ENCODE peak calls at places on chromosomes 3 and 15, in nine cellular contexts. One of them, this sample, is unnamed.

GRCh38 chr15:27706300-27706699 is 392.8 kb downstream of the OCA2 start:
- DNase-seq in SK-N-SH: no peak
- DNase-seq in fibroblast of lung: no peak
- DNase-seq in neuronal stem cell: no peak
- DNase-seq in CD4-positive, CD25-positive, alpha-beta regulatory T cell: no peak
- DNase-seq in thyroid gland: no peak
- DNase-seq in lung: no peak
- DNase-seq in brain microvascular endothelial cell: no peak
- DNase-seq in astrocyte: no peak
- DNase-seq in this sample: no peak

GRCh38 chr3:4898454-4899313 is 80.6 kb upstream of the BHLHE40 start:
- DNase-seq in SK-N-SH: no peak
- DNase-seq in fibroblast of lung: peak; percentile 62
- DNase-seq in neuronal stem cell: no peak
- DNase-seq in CD4-positive, CD25-positive, alpha-beta regulatory T cell: no peak
- DNase-seq in thyroid gland: no peak
- DNase-seq in lung: no peak
- DNase-seq in brain microvascular endothelial cell: peak; percentile 70
- DNase-seq in astrocyte: peak; percentile 46
- DNase-seq in this sample: no peak

GRCh38 chr3:115922681-115923347 is 299.5 kb downstream of the GAP43 start:
- DNase-seq in SK-N-SH: no peak
- DNase-seq in fibroblast of lung: peak; percentile 66
- DNase-seq in neuronal stem cell: no peak
- DNase-seq in CD4-positive, CD25-positive, alpha-beta regulatory T cell: no peak
- DNase-seq in thyroid gland: no peak
- DNase-seq in lung: no peak
- DNase-seq in brain microvascular endothelial cell: peak; percentile 69
- DNase-seq in astrocyte: peak; percentile 54
- DNase-seq in this sample: peak; percentile 81

GRCh38 chr3:190631295-190631694 is 117.4 kb downstream of the IL1RAP start:
- DNase-seq in SK-N-SH: no peak
- DNase-seq in fibroblast of lung: no peak
- DNase-seq in neuronal stem cell: no peak
- DNase-seq in CD4-positive, CD25-positive, alpha-beta regulatory T cell: no peak
- DNase-seq in thyroid gland: no peak
- DNase-seq in lung: no peak
- DNase-seq in brain microvascular endothelial cell: no peak
- DNase-seq in astrocyte: no peak
- DNase-seq in this sample: no peak

GRCh38 chr3:52218953-52219650 is 6.3 kb downstream of the TLR9 start:
- DNase-seq in SK-N-SH: no peak
- DNase-seq in fibroblast of lung: no peak
- DNase-seq in neuronal stem cell: no peak
- DNase-seq in CD4-positive, CD25-positive, alpha-beta regulatory T cell: no peak
- DNase-seq in thyroid gland: peak; percentile 86
- DNase-seq in lung: no peak
- DNase-seq in brain microvascular endothelial cell: no peak
- DNase-seq in astrocyte: no peak
- DNase-seq in this sample: no peak

GRCh38 chr3:128492353-128493220 is at the start of gene GATA2:
- DNase-seq in SK-N-SH: no peak
- DNase-seq in fibroblast of lung: peak; percentile 45
- DNase-seq in neuronal stem cell: no peak
- DNase-seq in CD4-positive, CD25-positive, alpha-beta regulatory T cell: no peak
- DNase-seq in thyroid gland: no peak
- DNase-seq in lung: no peak
- DNase-seq in brain microvascular endothelial cell: no peak
- DNase-seq in astrocyte: no peak
- DNase-seq in this sample: peak; percentile 68

GRCh38 chr3:142973217-142974009 is 9.9 kb upstream of the PAQR9 start:
- DNase-seq in SK-N-SH: no peak
- DNase-seq in fibroblast of lung: no peak
- DNase-seq in neuronal stem cell: no peak
- DNase-seq in CD4-positive, CD25-positive, alpha-beta regulatory T cell: no peak
- DNase-seq in thyroid gland: no peak
- DNase-seq in lung: no peak
- DNase-seq in brain microvascular endothelial cell: no peak
- DNase-seq in astrocyte: no peak
- DNase-seq in this sample: no peak

GRCh38 chr3:139236336-139236735 is 107.5 kb upstream of the MRPS22 start:
- DNase-seq in SK-N-SH: no peak
- DNase-seq in fibroblast of lung: no peak
- DNase-seq in neuronal stem cell: no peak
- DNase-seq in CD4-positive, CD25-positive, alpha-beta regulatory T cell: no peak
- DNase-seq in thyroid gland: no peak
- DNase-seq in lung: no peak
- DNase-seq in brain microvascular endothelial cell: no peak
- DNase-seq in astrocyte: no peak
- DNase-seq in this sample: no peak

GRCh38 chr3:42066516-42067181 is 24.5 kb upstream of the TRAK1 start:
- DNase-seq in SK-N-SH: peak; percentile 46
- DNase-seq in fibroblast of lung: peak; percentile 86
- DNase-seq in neuronal stem cell: peak; percentile 27
- DNase-seq in CD4-positive, CD25-positive, alpha-beta regulatory T cell: no peak
- DNase-seq in thyroid gland: no peak
- DNase-seq in lung: no peak
- DNase-seq in brain microvascular endothelial cell: peak; percentile 81
- DNase-seq in astrocyte: peak; percentile 85
- DNase-seq in this sample: peak; percentile 94
- H3K4me3 ChIP-seq in SK-N-SH: no peak overlapping the region
- H3K4me3 ChIP-seq in fibroblast of lung: no peak overlapping the region
- H3K4me3 ChIP-seq in neuronal stem cell: no peak overlapping the region
- H3K4me3 ChIP-seq in CD4-positive, CD25-positive, alpha-beta regulatory T cell: no peak overlapping the region
- H3K4me3 ChIP-seq in thyroid gland: no peak overlapping the region
- H3K4me3 ChIP-seq in lung: no peak overlapping the region
- H3K4me3 ChIP-seq in brain microvascular endothelial cell: no peak overlapping the region
- H3K4me3 ChIP-seq in astrocyte: no peak overlapping the region
- H3K4me3 ChIP-seq in this sample: no peak overlapping the region

GRCh38 chr15:34584321-34584668 is 844 bp upstream of the GOLGA8B start:
- DNase-seq in SK-N-SH: no peak
- DNase-seq in fibroblast of lung: no peak
- DNase-seq in neuronal stem cell: peak; percentile 12
- DNase-seq in CD4-positive, CD25-positive, alpha-beta regulatory T cell: no peak
- DNase-seq in thyroid gland: no peak
- DNase-seq in lung: no peak
- DNase-seq in brain microvascular endothelial cell: no peak
- DNase-seq in astrocyte: no peak
- DNase-seq in this sample: peak; percentile 22

GRCh38 chr15:34583399-34584320 is at the start of gene GOLGA8B:
- DNase-seq in SK-N-SH: peak; percentile 93
- DNase-seq in fibroblast of lung: peak; percentile 59
- DNase-seq in neuronal stem cell: peak; percentile 76
- DNase-seq in CD4-positive, CD25-positive, alpha-beta regulatory T cell: peak; percentile 87
- DNase-seq in thyroid gland: peak; percentile 77
- DNase-seq in lung: peak; percentile 70
- DNase-seq in brain microvascular endothelial cell: no peak
- DNase-seq in astrocyte: peak; percentile 37
- DNase-seq in this sample: peak; percentile 86

GRCh38 chr15:34584996-34585395 is 1.5 kb upstream of the GOLGA8B start:
- DNase-seq in SK-N-SH: no peak
- DNase-seq in fibroblast of lung: no peak
- DNase-seq in neuronal stem cell: no peak
- DNase-seq in CD4-positive, CD25-positive, alpha-beta regulatory T cell: no peak
- DNase-seq in thyroid gland: no peak
- DNase-seq in lung: no peak
- DNase-seq in brain microvascular endothelial cell: no peak
- DNase-seq in astrocyte: no peak
- DNase-seq in this sample: no peak

GRCh38 chr15:34582461-34583357 is 742 bp downstream of the GOLGA8B start:
- DNase-seq in SK-N-SH: peak; percentile 82
- DNase-seq in fibroblast of lung: peak; percentile 30
- DNase-seq in neuronal stem cell: peak; percentile 23
- DNase-seq in CD4-positive, CD25-positive, alpha-beta regulatory T cell: peak; percentile 37
- DNase-seq in thyroid gland: peak; percentile 57
- DNase-seq in lung: peak; percentile 40
- DNase-seq in brain microvascular endothelial cell: no peak
- DNase-seq in astrocyte: peak; percentile 3
- DNase-seq in this sample: peak; percentile 40

DNA sequence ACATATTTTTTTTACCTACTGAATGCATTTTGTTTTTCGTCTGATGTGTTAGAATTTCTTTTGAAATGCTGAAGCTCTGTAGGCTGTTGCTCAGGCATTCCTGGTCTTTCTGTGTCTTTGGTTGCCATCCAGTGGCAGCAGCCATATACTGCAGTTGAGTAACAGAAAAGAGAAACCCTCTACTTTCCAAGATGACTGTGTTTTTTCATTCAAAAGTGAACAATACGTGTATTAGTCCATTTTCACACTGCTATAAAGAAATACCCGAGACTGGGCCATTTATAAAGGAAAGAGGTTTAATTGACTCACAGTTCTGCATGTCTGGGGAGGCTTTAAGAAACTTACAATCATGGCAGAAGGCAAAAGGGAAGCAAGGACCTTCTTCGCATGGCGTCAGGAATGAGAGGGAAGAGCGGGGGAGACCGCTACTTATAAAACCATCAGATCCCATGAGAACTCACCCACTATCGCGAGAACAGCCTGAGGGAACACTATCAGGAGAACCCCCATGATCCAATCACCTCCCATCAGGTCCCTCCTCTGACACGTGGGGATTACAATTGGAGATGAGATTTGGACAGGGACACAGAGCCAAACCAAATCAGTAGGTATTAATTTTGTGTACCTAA is 4.7 kb upstream of the GOLGA8B start:
- DNase-seq in SK-N-SH: peak; percentile 71
- DNase-seq in fibroblast of lung: peak; percentile 78
- DNase-seq in neuronal stem cell: peak; percentile 39
- DNase-seq in CD4-positive, CD25-positive, alpha-beta regulatory T cell: peak; percentile 73
- DNase-seq in thyroid gland: peak; percentile 76
- DNase-seq in lung: peak; percentile 51
- DNase-seq in brain microvascular endothelial cell: peak; percentile 80
- DNase-seq in astrocyte: peak; percentile 72
- DNase-seq in this sample: peak; percentile 82
- H3K4me3 ChIP-seq in SK-N-SH: peak overlapping the region; percentile 61
- H3K4me3 ChIP-seq in fibroblast of lung: peak overlapping the region; percentile 57
- H3K4me3 ChIP-seq in neuronal stem cell: no peak overlapping the region
- H3K4me3 ChIP-seq in CD4-positive, CD25-positive, alpha-beta regulatory T cell: peak overlapping the region; percentile 45
- H3K4me3 ChIP-seq in thyroid gland: no peak overlapping the region
- H3K4me3 ChIP-seq in lung: no peak overlapping the region
- H3K4me3 ChIP-seq in brain microvascular endothelial cell: peak overlapping the region; percentile 28
- H3K4me3 ChIP-seq in astrocyte: peak overlapping the region; percentile 55
- H3K4me3 ChIP-seq in this sample: peak overlapping the region; percentile 11

GRCh38 chr3:98893740-98894139 is 7.8 kb downstream of the DCBLD2 start:
- DNase-seq in SK-N-SH: peak; percentile 13
- DNase-seq in fibroblast of lung: peak; percentile 81
- DNase-seq in neuronal stem cell: no peak
- DNase-seq in CD4-positive, CD25-positive, alpha-beta regulatory T cell: no peak
- DNase-seq in thyroid gland: no peak
- DNase-seq in lung: no peak
- DNase-seq in brain microvascular endothelial cell: no peak
- DNase-seq in astrocyte: peak; percentile 77
- DNase-seq in this sample: no peak

GRCh38 chr3:98894791-98895576 is 6.5 kb downstream of the DCBLD2 start:
- DNase-seq in SK-N-SH: no peak
- DNase-seq in fibroblast of lung: peak; percentile 35
- DNase-seq in neuronal stem cell: no peak
- DNase-seq in CD4-positive, CD25-positive, alpha-beta regulatory T cell: no peak
- DNase-seq in thyroid gland: no peak
- DNase-seq in lung: no peak
- DNase-seq in brain microvascular endothelial cell: no peak
- DNase-seq in astrocyte: no peak
- DNase-seq in this sample: no peak

GRCh38 chr3:98890960-98891910 is 10.3 kb downstream of the DCBLD2 start:
- DNase-seq in SK-N-SH: no peak
- DNase-seq in fibroblast of lung: peak; percentile 66
- DNase-seq in neuronal stem cell: no peak
- DNase-seq in CD4-positive, CD25-positive, alpha-beta regulatory T cell: no peak
- DNase-seq in thyroid gland: peak; percentile 32
- DNase-seq in lung: no peak
- DNase-seq in brain microvascular endothelial cell: no peak
- DNase-seq in astrocyte: peak; percentile 62
- DNase-seq in this sample: no peak

GRCh38 chr3:98890181-98890882 is 11.2 kb downstream of the DCBLD2 start:
- DNase-seq in SK-N-SH: no peak
- DNase-seq in fibroblast of lung: peak; percentile 56
- DNase-seq in neuronal stem cell: no peak
- DNase-seq in CD4-positive, CD25-positive, alpha-beta regulatory T cell: no peak
- DNase-seq in thyroid gland: no peak
- DNase-seq in lung: no peak
- DNase-seq in brain microvascular endothelial cell: no peak
- DNase-seq in astrocyte: no peak
- DNase-seq in this sample: no peak

GRCh38 chr3:98892263-98892662 is 9.2 kb downstream of the DCBLD2 start:
- DNase-seq in SK-N-SH: no peak
- DNase-seq in fibroblast of lung: no peak
- DNase-seq in neuronal stem cell: no peak
- DNase-seq in CD4-positive, CD25-positive, alpha-beta regulatory T cell: no peak
- DNase-seq in thyroid gland: no peak
- DNase-seq in lung: no peak
- DNase-seq in brain microvascular endothelial cell: no peak
- DNase-seq in astrocyte: no peak
- DNase-seq in this sample: no peak
- H3K4me3 ChIP-seq in SK-N-SH: peak overlapping the region; percentile 78
- H3K4me3 ChIP-seq in fibroblast of lung: no peak overlapping the region
- H3K4me3 ChIP-seq in neuronal stem cell: no peak overlapping the region
- H3K4me3 ChIP-seq in CD4-positive, CD25-positive, alpha-beta regulatory T cell: no peak overlapping the region
- H3K4me3 ChIP-seq in thyroid gland: no peak overlapping the region
- H3K4me3 ChIP-seq in lung: no peak overlapping the region
- H3K4me3 ChIP-seq in brain microvascular endothelial cell: peak overlapping the region; percentile 24
- H3K4me3 ChIP-seq in astrocyte: peak overlapping the region; percentile 45
- H3K4me3 ChIP-seq in this sample: no peak overlapping the region

GRCh38 chr3:147419062-147419701 is 10.0 kb downstream of the ZIC1 start:
- DNase-seq in SK-N-SH: peak; percentile 65
- DNase-seq in fibroblast of lung: peak; percentile 68
- DNase-seq in neuronal stem cell: peak; percentile 84
- DNase-seq in CD4-positive, CD25-positive, alpha-beta regulatory T cell: no peak
- DNase-seq in thyroid gland: peak; percentile 19
- DNase-seq in lung: no peak
- DNase-seq in brain microvascular endothelial cell: peak; percentile 94
- DNase-seq in astrocyte: peak; percentile 54
- DNase-seq in this sample: peak; percentile 96

GRCh38 chr3:147420361-147421183 is 11.4 kb downstream of the ZIC1 start:
- DNase-seq in SK-N-SH: peak; percentile 20
- DNase-seq in fibroblast of lung: no peak
- DNase-seq in neuronal stem cell: no peak
- DNase-seq in CD4-positive, CD25-positive, alpha-beta regulatory T cell: no peak
- DNase-seq in thyroid gland: no peak
- DNase-seq in lung: no peak
- DNase-seq in brain microvascular endothelial cell: no peak
- DNase-seq in astrocyte: no peak
- DNase-seq in this sample: no peak

GRCh38 chr3:147417896-147418295 is 8.7 kb downstream of the ZIC1 start:
- DNase-seq in SK-N-SH: no peak
- DNase-seq in fibroblast of lung: no peak
- DNase-seq in neuronal stem cell: no peak
- DNase-seq in CD4-positive, CD25-positive, alpha-beta regulatory T cell: no peak
- DNase-seq in thyroid gland: no peak
- DNase-seq in lung: no peak
- DNase-seq in brain microvascular endothelial cell: no peak
- DNase-seq in astrocyte: no peak
- DNase-seq in this sample: no peak

GRCh38 chr3:147419731-147420360 is 10.7 kb downstream of the ZIC1 start:
- DNase-seq in SK-N-SH: no peak
- DNase-seq in fibroblast of lung: no peak
- DNase-seq in neuronal stem cell: no peak
- DNase-seq in CD4-positive, CD25-positive, alpha-beta regulatory T cell: no peak
- DNase-seq in thyroid gland: no peak
- DNase-seq in lung: no peak
- DNase-seq in brain microvascular endothelial cell: no peak
- DNase-seq in astrocyte: no peak
- DNase-seq in this sample: no peak

DNA sequence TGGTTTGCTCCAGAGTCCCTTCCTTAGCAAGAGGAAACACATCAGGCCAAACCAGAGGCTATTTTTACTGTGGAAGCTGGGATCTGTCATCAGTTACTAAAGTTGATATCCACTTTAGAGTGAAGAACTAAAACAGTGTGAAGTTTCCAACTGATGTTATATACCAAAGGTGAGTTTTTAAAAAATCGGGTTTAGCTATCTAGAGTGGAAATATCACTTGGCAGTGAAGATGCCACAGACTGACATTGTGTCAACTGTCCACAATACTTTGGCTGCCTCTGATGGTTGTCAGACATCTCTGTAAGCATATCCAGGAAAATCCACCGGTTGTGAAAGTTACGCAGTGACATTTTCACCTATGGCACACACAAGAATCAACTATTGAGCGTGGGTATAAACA is 9.2 kb downstream of the ZIC1 start:
- DNase-seq in SK-N-SH: no peak
- DNase-seq in fibroblast of lung: no peak
- DNase-seq in neuronal stem cell: no peak
- DNase-seq in CD4-positive, CD25-positive, alpha-beta regulatory T cell: no peak
- DNase-seq in thyroid gland: no peak
- DNase-seq in lung: no peak
- DNase-seq in brain microvascular endothelial cell: peak; percentile 4
- DNase-seq in astrocyte: no peak
- DNase-seq in this sample: no peak
- H3K4me3 ChIP-seq in SK-N-SH: no peak overlapping the region
- H3K4me3 ChIP-seq in fibroblast of lung: no peak overlapping the region
- H3K4me3 ChIP-seq in neuronal stem cell: no peak overlapping the region
- H3K4me3 ChIP-seq in CD4-positive, CD25-positive, alpha-beta regulatory T cell: no peak overlapping the region
- H3K4me3 ChIP-seq in thyroid gland: no peak overlapping the region
- H3K4me3 ChIP-seq in lung: no peak overlapping the region
- H3K4me3 ChIP-seq in brain microvascular endothelial cell: peak overlapping the region; percentile 48
- H3K4me3 ChIP-seq in astrocyte: peak overlapping the region; percentile 67
- H3K4me3 ChIP-seq in this sample: peak overlapping the region; percentile 54

This sample was measured in GM23338.